ENCODE peak calls at places on chromosomes 4 and X, in nine cellular contexts. D is cardiac muscle cell, G is tibial nerve, T is ovary, H is A549, X is GM23338, Z is left lung, L is OCI-LY7, N is fibroblast of pulmonary artery. S is an unnamed sample.

GRCh38 chrX:101108293-101108692 is 10.3 kb downstream of the CENPI start:
- DNase-seq in G (no peak), X (no peak), Z (no peak), L (no peak), N (peak; percentile 45), D (no peak), H (no peak), T (no peak), S (peak; percentile 54)

GRCh38 chr4:77582151-77582550 is 23.5 kb upstream of the CXCL13 start:
- DNase-seq in N (no peak), Z (no peak), T (no peak), G (no peak), H (no peak), L (no peak), D (no peak), X (no peak), S (peak; percentile 52)

GRCh38 chrX:124347242-124347641 is 879 bp downstream of the SH2D1A start:
- DNase-seq in H (no peak), L (no peak), Z (no peak), N (no peak), T (no peak), X (no peak), D (no peak), G (no peak), S (no peak)

GRCh38 chr4:17817027-17817426 is 6.2 kb downstream of the NCAPG start:
- DNase-seq in D (peak; percentile 56), N (peak; percentile 89), L (peak; percentile 46), H (no peak), X (peak; percentile 70), G (no peak), T (no peak), Z (no peak), S (peak; percentile 91)

GRCh38 chr4:169724251-169724650 is 33.5 kb downstream of the HPF1 start:
- DNase-seq in Z (no peak), D (no peak), G (no peak), T (no peak), H (no peak), L (no peak), X (peak; percentile 32), N (peak; percentile 81), S (peak; percentile 38)

GRCh38 chrX:101220881-101221280 is 1.3 kb downstream of the DRP2 start:
- DNase-seq in G (no peak), D (no peak), Z (no peak), H (no peak), T (no peak), X (no peak), L (no peak), N (no peak), S (no peak)

GRCh38 chr4:96183630-96184029 is 343.7 kb downstream of the PDHA2 start:
- DNase-seq in D (no peak), T (no peak), H (no peak), L (no peak), G (no peak), N (no peak), X (no peak), Z (no peak), S (peak; percentile 32)

GRCh38 chrX:38768079-38768478 is 33.2 kb upstream of the MID1IP1 start:
- DNase-seq in H (no peak), D (no peak), G (no peak), Z (no peak), L (peak; percentile 33), N (peak; percentile 58), X (no peak), T (no peak), S (peak; percentile 57)

GRCh38 chr4:24988776-24989175 is 42.0 kb downstream of the LGI2 start:
- DNase-seq in N (peak; percentile 77), L (no peak), X (peak; percentile 86), T (no peak), H (peak; percentile 16), D (peak; percentile 46), Z (no peak), G (no peak), S (peak; percentile 55)

GRCh38 chr4:95092762-95093161 is 335.0 kb downstream of the BMPR1B start:
- DNase-seq in N (no peak), Z (no peak), H (no peak), L (no peak), X (no peak), D (peak; percentile 60), G (peak; percentile 19), T (no peak), S (no peak)

GRCh38 chr4:128796934-128797333 is 12.6 kb upstream of the JADE1 start:
- DNase-seq in G (no peak), T (no peak), D (no peak), X (no peak), Z (no peak), L (no peak), H (no peak), N (no peak), S (no peak)

DNA sequence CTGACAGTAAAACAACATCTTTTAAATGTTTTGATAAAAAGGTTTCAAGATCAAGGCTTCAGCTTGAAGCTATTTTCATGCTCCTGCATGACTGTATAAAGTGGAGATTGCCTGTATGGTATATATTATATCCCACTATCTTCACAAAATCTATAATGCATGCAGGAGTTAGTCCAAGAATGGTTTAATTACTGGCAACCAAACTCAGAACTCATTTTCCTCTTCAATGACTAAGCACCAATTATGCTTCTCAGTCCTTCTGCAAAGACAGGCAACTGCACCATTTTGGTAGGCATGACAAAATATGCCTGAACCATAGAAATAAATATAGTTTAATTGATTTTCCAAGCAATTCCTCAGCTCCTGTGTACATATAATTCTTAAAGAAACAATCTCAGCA is 54.5 kb downstream of the NPY5R start:
- DNase-seq in Z (no peak), D (no peak), G (no peak), X (no peak), N (no peak), L (no peak), T (no peak), H (no peak), S (no peak)
- TF ChIP-seq CTCF in Z (no peak), D (no peak), G (no peak), X (no peak), N (no peak), L (no peak), T (no peak), H (no peak), S (no peak)

DNA sequence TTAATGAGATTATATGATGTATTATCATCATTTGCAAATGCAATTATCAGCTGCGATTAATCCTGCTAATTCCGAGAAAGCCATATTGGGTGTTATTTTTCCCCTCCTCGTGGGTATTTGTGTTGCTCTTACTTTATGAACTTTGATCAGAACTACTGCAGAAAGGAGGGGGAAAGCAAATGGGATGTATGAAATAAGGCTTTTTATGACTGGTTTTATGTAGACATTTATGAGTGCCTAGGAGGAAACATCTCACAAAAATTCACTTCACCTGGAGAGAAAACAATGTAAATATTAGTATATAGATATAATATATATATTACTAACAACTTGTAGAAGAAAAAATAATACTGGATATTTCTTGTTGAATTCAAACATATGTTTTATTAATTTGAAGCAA is 214.4 kb downstream of the TEX13A start:
- DNase-seq in D (no peak), N (no peak), Z (no peak), X (no peak), H (no peak), T (no peak), G (no peak), L (no peak), S (no peak)
- H3K4me3 ChIP-seq in D (no peak overlapping the region), N (no peak overlapping the region), Z (no peak overlapping the region), X (no peak overlapping the region), H (no peak overlapping the region), T (no peak overlapping the region), G (no peak overlapping the region), L (no peak overlapping the region), S (no peak overlapping the region)

GRCh38 chrX:40878821-40879571 is 143.7 kb upstream of the MED14 start:
- DNase-seq in Z (no peak), N (no peak), X (peak; percentile 76), T (no peak), G (no peak), D (no peak), H (no peak), L (no peak), S (no peak)

GRCh38 chrX:40880712-40881111 is 145.4 kb upstream of the MED14 start:
- DNase-seq in L (no peak), T (no peak), G (no peak), Z (no peak), X (no peak), N (no peak), D (no peak), H (no peak), S (no peak)

GRCh38 chrX:40883021-40883619 is 147.8 kb upstream of the MED14 start:
- DNase-seq in N (no peak), Z (no peak), G (no peak), L (no peak), H (no peak), X (no peak), T (no peak), D (no peak), S (no peak)

GRCh38 chrX:40877869-40878268 is 142.5 kb upstream of the MED14 start:
- DNase-seq in Z (no peak), T (no peak), N (peak; percentile 42), L (peak; percentile 17), D (no peak), G (peak; percentile 32), H (no peak), X (no peak), S (peak; percentile 58)
- TF ChIP-seq CTCF in Z (peak; percentile 17), T (no peak), N (peak; percentile 43), L (peak; percentile 71), D (peak; percentile 45), G (no peak), H (peak; percentile 56), X (peak; percentile 23), S (peak; percentile 50)

GRCh38 chr4:40405194-40405593 is 70.1 kb downstream of the CHRNA9 start:
- DNase-seq in L (no peak), T (no peak), H (no peak), N (no peak), G (no peak), Z (no peak), X (no peak), D (no peak), S (no peak)
- H3K4me3 ChIP-seq in L (no peak overlapping the region), T (no peak overlapping the region), H (no peak overlapping the region), N (no peak overlapping the region), G (no peak overlapping the region), Z (no peak overlapping the region), X (no peak overlapping the region), D (no peak overlapping the region), S (no peak overlapping the region)

S was measured in choroid plexus epithelial cell.